ENCODE peak calls at places on chromosomes 1 and 21, in four cellular contexts. One of them, this sample, is unnamed.

GRCh38 chr21:34008618-34009017 is 64.8 kb upstream of the MRPS6 start:
- DNase-seq in endothelial cell of umbilical vein: no peak
- DNase-seq in Karpas-422: no peak
- DNase-seq in SK-N-SH: no peak
- DNase-seq in this sample: no peak

GRCh38 chr1:234069760-234070159 is 165.3 kb downstream of the SLC35F3 start:
- DNase-seq in endothelial cell of umbilical vein: no peak
- DNase-seq in Karpas-422: peak; percentile 42
- DNase-seq in SK-N-SH: no peak
- DNase-seq in this sample: no peak

GRCh38 chr1:167472729-167473529 is 45.4 kb downstream of the CD247 start:
- DNase-seq in endothelial cell of umbilical vein: no peak
- DNase-seq in Karpas-422: no peak
- DNase-seq in SK-N-SH: no peak
- DNase-seq in this sample: no peak

GRCh38 chr1:29736582-29737188 is 500.4 kb downstream of the PTPRU start:
- DNase-seq in endothelial cell of umbilical vein: peak; percentile 31
- DNase-seq in Karpas-422: peak; percentile 78
- DNase-seq in SK-N-SH: no peak
- DNase-seq in this sample: peak; percentile 42

GRCh38 chr1:11391327-11391726 is 87.6 kb upstream of the DISP3 start:
- DNase-seq in endothelial cell of umbilical vein: no peak
- DNase-seq in Karpas-422: no peak
- DNase-seq in SK-N-SH: no peak
- DNase-seq in this sample: no peak

GRCh38 chr1:219373616-219373935 is 199.9 kb downstream of the LYPLAL1 start:
- DNase-seq in endothelial cell of umbilical vein: no peak
- DNase-seq in Karpas-422: no peak
- DNase-seq in SK-N-SH: peak; percentile 33
- DNase-seq in this sample: no peak

GRCh38 chr21:41576010-41576615 is 68.2 kb upstream of the TMPRSS2 start:
- DNase-seq in endothelial cell of umbilical vein: no peak
- DNase-seq in Karpas-422: no peak
- DNase-seq in SK-N-SH: no peak
- DNase-seq in this sample: no peak

GRCh38 chr1:210321552-210321951 is 7.2 kb upstream of the HHAT start:
- DNase-seq in endothelial cell of umbilical vein: no peak
- DNase-seq in Karpas-422: no peak
- DNase-seq in SK-N-SH: no peak
- DNase-seq in this sample: no peak

GRCh38 chr21:37146320-37147225 is 73.5 kb downstream of the TTC3 start:
- DNase-seq in endothelial cell of umbilical vein: no peak
- DNase-seq in Karpas-422: no peak
- DNase-seq in SK-N-SH: no peak
- DNase-seq in this sample: no peak

GRCh38 chr1:208269338-208269666 is 25.1 kb upstream of the PLXNA2 start:
- DNase-seq in endothelial cell of umbilical vein: no peak
- DNase-seq in Karpas-422: no peak
- DNase-seq in SK-N-SH: no peak
- DNase-seq in this sample: no peak

GRCh38 chr1:5393146-5393545 is 599.1 kb downstream of the NPHP4 start:
- DNase-seq in endothelial cell of umbilical vein: no peak
- DNase-seq in Karpas-422: no peak
- DNase-seq in SK-N-SH: no peak
- DNase-seq in this sample: no peak

GRCh38 chr1:217660353-217661062 is 29.4 kb downstream of the SPATA17 start:
- DNase-seq in endothelial cell of umbilical vein: peak; percentile 42
- DNase-seq in Karpas-422: peak; percentile 71
- DNase-seq in SK-N-SH: peak; percentile 18
- DNase-seq in this sample: no peak

GRCh38 chr1:205601209-205601608 is 30.6 kb downstream of the ELK4 start:
- DNase-seq in endothelial cell of umbilical vein: no peak
- DNase-seq in Karpas-422: no peak
- DNase-seq in SK-N-SH: no peak
- DNase-seq in this sample: no peak

GRCh38 chr1:17201201-17202021 is 3.5 kb upstream of the PADI1 start:
- DNase-seq in endothelial cell of umbilical vein: no peak
- DNase-seq in Karpas-422: no peak
- DNase-seq in SK-N-SH: no peak
- DNase-seq in this sample: no peak

GRCh38 chr1:236280438-236281285 is 1.1 kb downstream of the ERO1B start:
- DNase-seq in endothelial cell of umbilical vein: no peak
- DNase-seq in Karpas-422: no peak
- DNase-seq in SK-N-SH: peak; percentile 23
- DNase-seq in this sample: peak; percentile 23

GRCh38 chr1:60345621-60346020 is 272.1 kb upstream of the C1orf87 start:
- DNase-seq in endothelial cell of umbilical vein: no peak
- DNase-seq in Karpas-422: no peak
- DNase-seq in SK-N-SH: no peak
- DNase-seq in this sample: no peak

GRCh38 chr1:30740952-30741894 is 16.4 kb downstream of the LAPTM5 start:
- DNase-seq in endothelial cell of umbilical vein: peak; percentile 32
- DNase-seq in Karpas-422: no peak
- DNase-seq in SK-N-SH: no peak
- DNase-seq in this sample: no peak

GRCh38 chr1:30743584-30744059 is 14.0 kb downstream of the LAPTM5 start:
- DNase-seq in endothelial cell of umbilical vein: peak; percentile 17
- DNase-seq in Karpas-422: peak; percentile 70
- DNase-seq in SK-N-SH: no peak
- DNase-seq in this sample: no peak

GRCh38 chr1:30742963-30743559 is 14.5 kb downstream of the LAPTM5 start:
- DNase-seq in endothelial cell of umbilical vein: no peak
- DNase-seq in Karpas-422: no peak
- DNase-seq in SK-N-SH: no peak
- DNase-seq in this sample: no peak

GRCh38 chr1:30744060-30744756 is 13.4 kb downstream of the LAPTM5 start:
- DNase-seq in endothelial cell of umbilical vein: no peak
- DNase-seq in Karpas-422: no peak
- DNase-seq in SK-N-SH: no peak
- DNase-seq in this sample: no peak

DNA sequence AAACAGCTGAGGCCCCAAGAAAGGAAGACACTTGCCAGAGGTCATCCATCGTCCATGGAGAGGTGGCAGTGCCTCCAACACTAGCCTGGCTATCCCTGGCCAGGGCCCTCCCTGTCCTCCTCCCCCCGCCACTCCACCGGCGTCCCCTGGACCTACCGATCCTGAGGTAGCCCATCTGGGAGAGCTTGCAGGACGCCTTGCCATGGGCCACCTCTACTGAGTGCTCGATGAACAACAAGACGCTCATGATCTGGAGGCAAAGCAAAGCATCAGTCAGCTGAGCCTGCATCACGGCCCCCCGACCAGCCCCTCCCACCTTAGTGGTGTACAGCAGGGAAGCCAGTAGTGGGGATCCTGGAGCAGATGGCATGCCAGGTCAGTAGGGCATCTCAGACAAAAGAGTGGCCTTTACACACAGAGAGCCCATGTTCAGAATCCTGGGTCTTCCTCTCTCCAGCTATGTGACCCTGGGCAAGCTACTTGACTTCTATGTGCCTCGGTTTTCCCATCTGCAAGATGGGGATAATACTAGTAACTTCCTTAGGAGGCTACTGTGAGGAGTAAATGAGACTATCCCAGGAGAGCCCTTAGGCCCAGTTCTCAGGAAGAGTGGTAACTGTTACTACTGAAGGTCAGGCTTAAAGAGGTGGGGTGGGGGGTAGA is 15.1 kb downstream of the LAPTM5 start:
- DNase-seq in endothelial cell of umbilical vein: no peak
- DNase-seq in Karpas-422: no peak
- DNase-seq in SK-N-SH: no peak
- DNase-seq in this sample: no peak
- H3K4me1 ChIP-seq in endothelial cell of umbilical vein: peaks cover 16% of the 10 kb centered on the region
- H3K4me1 ChIP-seq in Karpas-422: peaks cover 74% of the 10 kb centered on the region
- H3K4me1 ChIP-seq in SK-N-SH: no peaks in the 10 kb centered on the region
- H3K4me1 ChIP-seq in this sample: peaks cover 5% of the 10 kb centered on the region

DNA sequence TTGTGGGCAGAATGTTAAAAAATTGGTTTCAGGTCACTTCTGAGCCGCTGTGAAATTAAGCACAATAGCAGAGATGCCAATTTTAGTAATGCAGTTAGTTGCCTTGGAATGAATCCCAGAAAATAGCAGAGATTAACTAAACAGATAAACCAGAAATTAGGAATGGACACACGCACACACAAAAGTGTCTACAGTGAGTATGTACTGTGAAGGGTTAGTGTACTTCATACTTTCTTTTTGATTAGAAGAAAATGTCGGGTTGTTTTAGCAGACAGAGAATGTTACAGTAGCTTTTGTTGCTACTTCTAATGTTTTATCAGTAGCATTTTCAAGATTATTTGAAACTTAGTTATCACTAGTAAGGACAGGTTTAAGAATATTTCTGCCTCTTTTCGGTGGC is 106.7 kb downstream of the LEPR start:
- DNase-seq in endothelial cell of umbilical vein: peak; percentile 90
- DNase-seq in Karpas-422: no peak
- DNase-seq in SK-N-SH: peak; percentile 70
- DNase-seq in this sample: no peak
- H3K4me3 ChIP-seq in endothelial cell of umbilical vein: no peak overlapping the region
- H3K4me3 ChIP-seq in Karpas-422: no peak overlapping the region
- H3K4me3 ChIP-seq in SK-N-SH: peak overlapping the region; percentile 13
- H3K4me3 ChIP-seq in this sample: no peak overlapping the region

GRCh38 chr1:228378453-228379164 is 28.0 kb downstream of the TRIM11 start:
- DNase-seq in endothelial cell of umbilical vein: peak; percentile 36
- DNase-seq in Karpas-422: no peak
- DNase-seq in SK-N-SH: peak; percentile 96
- DNase-seq in this sample: peak; percentile 68
- H3K9ac ChIP-seq in endothelial cell of umbilical vein: peak overlapping the region; percentile 27
- H3K9ac ChIP-seq in Karpas-422: no peak overlapping the region
- H3K9ac ChIP-seq in SK-N-SH: peak overlapping the region; percentile 53
- H3K9ac ChIP-seq in this sample: peak overlapping the region; percentile 40

GRCh38 chr1:55216078-55216477 is 914 bp upstream of the USP24 start:
- DNase-seq in endothelial cell of umbilical vein: no peak
- DNase-seq in Karpas-422: no peak
- DNase-seq in SK-N-SH: peak; percentile 11
- DNase-seq in this sample: peak; percentile 21

GRCh38 chr1:55213885-55214213 is 1.3 kb downstream of the USP24 start:
- DNase-seq in endothelial cell of umbilical vein: no peak
- DNase-seq in Karpas-422: no peak
- DNase-seq in SK-N-SH: peak; percentile 47
- DNase-seq in this sample: peak; percentile 45

GRCh38 chr1:55214903-55215193 is 316 bp downstream of the USP24 start:
- DNase-seq in endothelial cell of umbilical vein: peak; percentile 49
- DNase-seq in Karpas-422: no peak
- DNase-seq in SK-N-SH: peak; percentile 85
- DNase-seq in this sample: peak; percentile 38

GRCh38 chr1:55214214-55214902 is 806 bp downstream of the USP24 start:
- DNase-seq in endothelial cell of umbilical vein: peak; percentile 9
- DNase-seq in Karpas-422: peak; percentile 78
- DNase-seq in SK-N-SH: peak; percentile 82
- DNase-seq in this sample: peak; percentile 68

GRCh38 chr1:55215194-55216021 is at the start of gene USP24:
- DNase-seq in endothelial cell of umbilical vein: peak; percentile 69
- DNase-seq in Karpas-422: peak; percentile 91
- DNase-seq in SK-N-SH: peak; percentile 95
- DNase-seq in this sample: peak; percentile 89
- H3K4me1 ChIP-seq in endothelial cell of umbilical vein: peaks cover 17% of the 10 kb centered on the region
- H3K4me1 ChIP-seq in Karpas-422: peaks cover 57% of the 10 kb centered on the region
- H3K4me1 ChIP-seq in SK-N-SH: peaks cover 40% of the 10 kb centered on the region
- H3K4me1 ChIP-seq in this sample: peaks cover 14% of the 10 kb centered on the region

DNA sequence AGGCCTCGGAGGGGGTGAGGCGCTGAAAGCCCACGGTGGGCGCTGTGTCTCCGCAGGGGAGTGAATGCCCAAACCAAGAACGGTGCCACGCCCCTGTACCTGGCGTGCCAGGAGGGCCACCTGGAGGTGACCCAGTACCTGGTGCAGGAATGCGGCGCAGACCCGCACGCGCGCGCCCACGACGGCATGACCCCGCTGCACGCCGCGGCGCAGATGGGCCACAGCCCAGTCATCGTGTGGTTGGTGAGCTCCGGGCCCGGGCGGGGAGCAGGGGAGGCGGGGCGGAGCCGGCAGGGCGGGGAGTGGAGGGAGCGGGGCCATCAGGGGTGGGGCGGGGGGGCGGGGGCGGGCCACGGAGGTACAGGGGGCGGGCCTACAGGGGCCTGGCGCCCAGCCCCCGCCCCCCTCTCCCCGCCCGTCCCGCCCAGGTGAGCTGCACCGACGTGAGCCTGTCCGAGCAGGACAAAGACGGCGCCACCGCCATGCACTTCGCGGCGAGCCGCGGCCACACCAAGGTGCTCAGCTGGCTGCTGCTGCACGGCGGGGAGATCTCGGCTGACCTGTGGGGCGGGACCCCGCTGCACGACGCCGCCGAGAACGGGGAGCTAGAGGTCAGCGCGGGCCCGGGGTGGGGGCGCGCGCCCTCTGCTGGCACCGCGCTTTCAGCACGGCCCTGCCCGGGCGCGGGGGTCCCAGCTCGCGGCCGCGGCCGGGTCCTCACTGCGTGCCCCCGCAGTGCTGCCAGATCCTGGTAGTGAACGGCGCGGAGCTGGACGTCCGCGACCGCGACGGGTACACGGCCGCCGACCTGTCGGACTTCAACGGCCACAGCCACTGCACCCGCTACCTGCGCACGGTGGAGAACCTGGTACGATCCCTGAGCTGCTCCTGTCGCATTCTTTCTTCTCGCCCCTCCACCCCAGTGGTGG is 15.9 kb downstream of the ESPN start:
- DNase-seq in endothelial cell of umbilical vein: no peak
- DNase-seq in Karpas-422: no peak
- DNase-seq in SK-N-SH: peak; percentile 87
- DNase-seq in this sample: peak; percentile 82
- H3K4me3 ChIP-seq in endothelial cell of umbilical vein: no peak overlapping the region
- H3K4me3 ChIP-seq in Karpas-422: no peak overlapping the region
- H3K4me3 ChIP-seq in SK-N-SH: no peak overlapping the region
- H3K4me3 ChIP-seq in this sample: peak overlapping the region; percentile 25

GRCh38 chr21:43825936-43826622 is 36.7 kb downstream of the RRP1 start:
- DNase-seq in endothelial cell of umbilical vein: no peak
- DNase-seq in Karpas-422: no peak
- DNase-seq in SK-N-SH: peak; percentile 49
- DNase-seq in this sample: no peak

GRCh38 chr21:43825610-43825935 is 36.2 kb downstream of the RRP1 start:
- DNase-seq in endothelial cell of umbilical vein: no peak
- DNase-seq in Karpas-422: no peak
- DNase-seq in SK-N-SH: peak; percentile 22
- DNase-seq in this sample: no peak

GRCh38 chr21:43826623-43826974 is 37.2 kb downstream of the RRP1 start:
- DNase-seq in endothelial cell of umbilical vein: no peak
- DNase-seq in Karpas-422: no peak
- DNase-seq in SK-N-SH: peak; percentile 14
- DNase-seq in this sample: no peak

GRCh38 chr21:43829161-43829560 is 35.9 kb upstream of the AGPAT3 start:
- DNase-seq in endothelial cell of umbilical vein: no peak
- DNase-seq in Karpas-422: no peak
- DNase-seq in SK-N-SH: peak; percentile 25
- DNase-seq in this sample: no peak

GRCh38 chr21:43827015-43827611 is 37.7 kb downstream of the RRP1 start:
- DNase-seq in endothelial cell of umbilical vein: no peak
- DNase-seq in Karpas-422: no peak
- DNase-seq in SK-N-SH: no peak
- DNase-seq in this sample: no peak
- H3K9ac ChIP-seq in endothelial cell of umbilical vein: no peak overlapping the region
- H3K9ac ChIP-seq in Karpas-422: no peak overlapping the region
- H3K9ac ChIP-seq in SK-N-SH: peak overlapping the region; percentile 40
- H3K9ac ChIP-seq in this sample: no peak overlapping the region

GRCh38 chr1:180196436-180197003 is 33.5 kb upstream of the LHX4 start:
- DNase-seq in endothelial cell of umbilical vein: no peak
- DNase-seq in Karpas-422: no peak
- DNase-seq in SK-N-SH: no peak
- DNase-seq in this sample: no peak
- H3K4me1 ChIP-seq in endothelial cell of umbilical vein: no peaks in the 10 kb centered on the region
- H3K4me1 ChIP-seq in Karpas-422: no peaks in the 10 kb centered on the region
- H3K4me1 ChIP-seq in SK-N-SH: no peaks in the 10 kb centered on the region
- H3K4me1 ChIP-seq in this sample: no peaks in the 10 kb centered on the region

This sample was measured in colonic mucosa.